ENCODE peak calls at places on chromosome 18, in seven cellular contexts. One of them, this sample, is unnamed.

GRCh38 chr18:36630917-36631316 is 197.9 kb downstream of the TPGS2 start:
- DNase-seq in IMR-90: no peak
- DNase-seq in trophoblast cell: no peak
- DNase-seq in mesendoderm: no peak
- DNase-seq in H1: no peak
- DNase-seq in neuronal stem cell: no peak
- DNase-seq in H9: no peak
- DNase-seq in this sample: no peak

GRCh38 chr18:46250084-46250811 is 146.1 kb downstream of the HAUS1 start:
- DNase-seq in neuronal stem cell: no peak
- DNase-seq in H9: no peak
- DNase-seq in mesendoderm: peak
- DNase-seq in IMR-90: peak
- DNase-seq in H1: no peak
- DNase-seq in trophoblast cell: peak
- DNase-seq in this sample: peak

GRCh38 chr18:45874501-45875184 is 49.2 kb downstream of the SIGLEC15 start:
- DNase-seq in IMR-90: peak
- DNase-seq in mesendoderm: no peak
- DNase-seq in trophoblast cell: peak
- DNase-seq in H9: no peak
- DNase-seq in H1: no peak
- DNase-seq in neuronal stem cell: no peak
- DNase-seq in this sample: no peak

GRCh38 chr18:70221156-70221910 is 15.8 kb upstream of the RTTN start:
- DNase-seq in H9: peak
- DNase-seq in neuronal stem cell: peak
- DNase-seq in H1: no peak
- DNase-seq in IMR-90: no peak
- DNase-seq in mesendoderm: peak
- DNase-seq in trophoblast cell: no peak
- DNase-seq in this sample: no peak

GRCh38 chr18:48887905-48888531 is 62.7 kb downstream of the SMAD7 start:
- DNase-seq in trophoblast cell: no peak
- DNase-seq in IMR-90: no peak
- DNase-seq in H9: peak
- DNase-seq in neuronal stem cell: no peak
- DNase-seq in H1: no peak
- DNase-seq in mesendoderm: no peak
- DNase-seq in this sample: no peak

GRCh38 chr18:8661754-8662573 is 43.4 kb upstream of the MTCL1 start:
- DNase-seq in neuronal stem cell: peak
- DNase-seq in H1: peak
- DNase-seq in trophoblast cell: no peak
- DNase-seq in H9: peak
- DNase-seq in IMR-90: peak
- DNase-seq in mesendoderm: peak
- DNase-seq in this sample: peak

GRCh38 chr18:26574958-26575864 is 26.9 kb upstream of the KCTD1 start:
- DNase-seq in H9: peak
- DNase-seq in trophoblast cell: peak
- DNase-seq in mesendoderm: peak
- DNase-seq in neuronal stem cell: peak
- DNase-seq in H1: peak
- DNase-seq in IMR-90: peak
- DNase-seq in this sample: peak

GRCh38 chr18:4068552-4069158 is 386.5 kb downstream of the DLGAP1 start:
- DNase-seq in IMR-90: peak
- DNase-seq in H9: peak
- DNase-seq in trophoblast cell: peak
- DNase-seq in H1: no peak
- DNase-seq in mesendoderm: peak
- DNase-seq in neuronal stem cell: peak
- DNase-seq in this sample: peak

GRCh38 chr18:13726972-13727331 is 479 bp downstream of the RNMT start:
- DNase-seq in mesendoderm: peak
- DNase-seq in IMR-90: peak
- DNase-seq in H1: no peak
- DNase-seq in neuronal stem cell: no peak
- DNase-seq in H9: peak
- DNase-seq in trophoblast cell: peak
- DNase-seq in this sample: peak

GRCh38 chr18:49114556-49114955 is 163.8 kb upstream of the SMAD7 start:
- DNase-seq in trophoblast cell: no peak
- DNase-seq in IMR-90: no peak
- DNase-seq in H9: no peak
- DNase-seq in neuronal stem cell: no peak
- DNase-seq in H1: no peak
- DNase-seq in mesendoderm: no peak
- DNase-seq in this sample: no peak

GRCh38 chr18:79442508-79443221 is 46.9 kb downstream of the NFATC1 start:
- DNase-seq in mesendoderm: no peak
- DNase-seq in H9: no peak
- DNase-seq in IMR-90: no peak
- DNase-seq in trophoblast cell: no peak
- DNase-seq in H1: no peak
- DNase-seq in neuronal stem cell: no peak
- DNase-seq in this sample: peak

GRCh38 chr18:46332956-46333355 is 228.8 kb downstream of the HAUS1 start:
- DNase-seq in trophoblast cell: peak
- DNase-seq in IMR-90: no peak
- DNase-seq in H9: no peak
- DNase-seq in mesendoderm: peak
- DNase-seq in H1: no peak
- DNase-seq in neuronal stem cell: no peak
- DNase-seq in this sample: no peak

GRCh38 chr18:79200546-79201268 is 131.5 kb downstream of the ATP9B start:
- DNase-seq in trophoblast cell: peak
- DNase-seq in mesendoderm: peak
- DNase-seq in H9: peak
- DNase-seq in H1: peak
- DNase-seq in neuronal stem cell: peak
- DNase-seq in IMR-90: peak
- DNase-seq in this sample: peak

GRCh38 chr18:35247412-35248249 is 6.8 kb downstream of the ZNF397 start:
- DNase-seq in trophoblast cell: peak
- DNase-seq in neuronal stem cell: no peak
- DNase-seq in mesendoderm: no peak
- DNase-seq in H1: no peak
- DNase-seq in IMR-90: no peak
- DNase-seq in H9: no peak
- DNase-seq in this sample: no peak

GRCh38 chr18:394997-395383 is 105.5 kb downstream of the COLEC12 start:
- DNase-seq in IMR-90: peak
- DNase-seq in H1: no peak
- DNase-seq in neuronal stem cell: no peak
- DNase-seq in trophoblast cell: peak
- DNase-seq in H9: no peak
- DNase-seq in mesendoderm: peak
- DNase-seq in this sample: peak

GRCh38 chr18:58547864-58548263 is 81.0 kb downstream of the ALPK2 start:
- DNase-seq in H1: no peak
- DNase-seq in neuronal stem cell: no peak
- DNase-seq in mesendoderm: no peak
- DNase-seq in trophoblast cell: no peak
- DNase-seq in IMR-90: no peak
- DNase-seq in H9: no peak
- DNase-seq in this sample: no peak

GRCh38 chr18:56933472-56933871 is 213.4 kb upstream of the BOD1L2 start:
- DNase-seq in trophoblast cell: no peak
- DNase-seq in mesendoderm: no peak
- DNase-seq in IMR-90: no peak
- DNase-seq in H9: no peak
- DNase-seq in H1: no peak
- DNase-seq in neuronal stem cell: no peak
- DNase-seq in this sample: no peak

GRCh38 chr18:68734311-68734710 is 19.4 kb upstream of the TMX3 start:
- DNase-seq in neuronal stem cell: no peak
- DNase-seq in H9: no peak
- DNase-seq in IMR-90: peak
- DNase-seq in mesendoderm: no peak
- DNase-seq in H1: no peak
- DNase-seq in trophoblast cell: peak
- DNase-seq in this sample: no peak

GRCh38 chr18:54883816-54884604 is 55.7 kb downstream of the RAB27B start:
- DNase-seq in IMR-90: peak
- DNase-seq in neuronal stem cell: no peak
- DNase-seq in trophoblast cell: peak
- DNase-seq in mesendoderm: no peak
- DNase-seq in H9: no peak
- DNase-seq in H1: no peak
- DNase-seq in this sample: no peak

GRCh38 chr18:79680891-79681339 is 1.3 kb downstream of the CTDP1 start:
- DNase-seq in IMR-90: no peak
- DNase-seq in H9: no peak
- DNase-seq in trophoblast cell: no peak
- DNase-seq in H1: no peak
- DNase-seq in neuronal stem cell: no peak
- DNase-seq in mesendoderm: no peak
- DNase-seq in this sample: no peak

GRCh38 chr18:7221424-7222155 is 9.3 kb upstream of the LRRC30 start:
- DNase-seq in H1: peak
- DNase-seq in trophoblast cell: peak
- DNase-seq in mesendoderm: peak
- DNase-seq in neuronal stem cell: peak
- DNase-seq in H9: peak
- DNase-seq in IMR-90: peak
- DNase-seq in this sample: peak

GRCh38 chr18:68387246-68387645 is 327.7 kb downstream of the TMX3 start:
- DNase-seq in H9: no peak
- DNase-seq in trophoblast cell: peak
- DNase-seq in H1: no peak
- DNase-seq in mesendoderm: no peak
- DNase-seq in IMR-90: peak
- DNase-seq in neuronal stem cell: no peak
- DNase-seq in this sample: no peak

DNA sequence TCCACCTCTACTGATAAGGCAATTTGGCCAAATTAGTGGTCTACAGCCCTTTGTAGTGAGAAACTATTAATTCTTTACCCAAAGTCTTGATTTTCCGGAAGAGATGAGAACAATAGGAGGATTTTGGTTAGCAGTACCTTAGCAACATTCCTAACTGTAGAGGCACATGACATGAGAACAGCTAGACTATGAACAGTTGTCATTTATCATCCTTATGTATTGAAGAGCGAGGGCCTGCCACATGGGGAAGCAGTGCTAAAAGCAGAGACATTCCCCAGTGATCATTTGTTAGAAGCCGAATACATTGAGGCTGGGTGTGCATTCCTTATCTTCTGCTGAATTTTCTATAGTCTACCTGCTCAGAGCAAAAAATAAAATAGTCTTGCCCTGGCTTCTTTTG is 65.2 kb downstream of the RBBP8 start:
- DNase-seq in H9: no peak
- DNase-seq in neuronal stem cell: no peak
- DNase-seq in H1: no peak
- DNase-seq in trophoblast cell: no peak
- DNase-seq in mesendoderm: peak
- DNase-seq in IMR-90: no peak
- DNase-seq in this sample: no peak
- H3K4ac ChIP-seq in H9: no peak
- H3K4ac ChIP-seq in neuronal stem cell: no peak
- H3K4ac ChIP-seq in H1: no peak
- H3K4ac ChIP-seq in trophoblast cell: no peak
- H3K4ac ChIP-seq in mesendoderm: no peak
- H3K4ac ChIP-seq in IMR-90: no peak
- H3K4ac ChIP-seq in this sample: no peak

GRCh38 chr18:10892801-10893595 is 256.4 kb downstream of the PIEZO2 start:
- DNase-seq in mesendoderm: no peak
- DNase-seq in H9: no peak
- DNase-seq in trophoblast cell: no peak
- DNase-seq in neuronal stem cell: no peak
- DNase-seq in IMR-90: peak
- DNase-seq in H1: no peak
- DNase-seq in this sample: peak

GRCh38 chr18:10898417-10898974 is 250.9 kb downstream of the PIEZO2 start:
- DNase-seq in H9: no peak
- DNase-seq in neuronal stem cell: no peak
- DNase-seq in trophoblast cell: no peak
- DNase-seq in H1: no peak
- DNase-seq in mesendoderm: no peak
- DNase-seq in IMR-90: no peak
- DNase-seq in this sample: no peak

GRCh38 chr18:10895976-10896375 is 253.4 kb downstream of the PIEZO2 start:
- DNase-seq in neuronal stem cell: no peak
- DNase-seq in H1: no peak
- DNase-seq in mesendoderm: no peak
- DNase-seq in H9: no peak
- DNase-seq in IMR-90: peak
- DNase-seq in trophoblast cell: no peak
- DNase-seq in this sample: no peak

DNA sequence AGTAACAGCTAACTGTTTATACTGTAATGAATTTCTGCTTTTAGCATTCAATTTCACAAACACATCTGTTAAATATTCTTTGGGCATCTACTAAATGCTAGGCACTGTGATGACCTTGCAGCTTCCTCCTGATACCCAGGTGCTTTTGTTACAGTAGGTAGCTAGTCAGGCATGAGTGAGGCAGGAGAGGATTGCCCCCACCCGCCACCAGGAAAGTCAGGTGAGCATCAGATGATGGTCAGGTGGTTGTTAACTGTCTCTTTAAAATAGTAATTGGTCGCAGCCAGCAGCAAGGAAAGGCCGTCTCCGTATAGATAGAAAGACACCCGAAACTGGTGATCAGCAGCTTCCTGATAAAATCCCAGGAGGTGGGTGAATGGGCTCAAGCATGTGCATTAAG is 255.6 kb downstream of the PIEZO2 start:
- DNase-seq in IMR-90: no peak
- DNase-seq in neuronal stem cell: no peak
- DNase-seq in H9: no peak
- DNase-seq in H1: no peak
- DNase-seq in trophoblast cell: no peak
- DNase-seq in mesendoderm: no peak
- DNase-seq in this sample: no peak
- H2BK120ac ChIP-seq in IMR-90: no peak
- H2BK120ac ChIP-seq in neuronal stem cell: no peak
- H2BK120ac ChIP-seq in H9: no peak
- H2BK120ac ChIP-seq in H1: no peak
- H2BK120ac ChIP-seq in trophoblast cell: no peak
- H2BK120ac ChIP-seq in mesendoderm: no peak
- H2BK120ac ChIP-seq in this sample: no peak

DNA sequence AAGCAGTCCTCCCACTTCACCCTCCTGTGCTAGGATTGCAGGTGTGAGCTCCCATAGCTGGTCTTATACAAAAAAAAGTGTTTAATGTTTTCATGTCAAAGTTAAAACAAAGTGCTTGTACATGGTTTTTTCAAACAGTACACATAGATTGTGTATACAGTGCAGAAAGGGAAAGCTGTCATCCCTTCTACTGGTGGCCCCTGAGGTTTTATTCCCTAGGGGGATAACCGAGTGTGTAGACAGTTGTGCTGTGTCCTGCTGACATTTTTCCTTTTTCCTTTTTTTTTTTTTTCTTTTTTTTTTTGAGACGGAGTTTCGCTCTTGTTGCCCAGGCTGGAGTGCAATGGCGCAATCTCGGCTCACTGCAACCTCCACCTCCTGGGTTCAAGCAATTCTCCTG is 10.8 kb downstream of the TUBB6 start:
- DNase-seq in mesendoderm: no peak
- DNase-seq in trophoblast cell: no peak
- DNase-seq in neuronal stem cell: no peak
- DNase-seq in IMR-90: no peak
- DNase-seq in H9: no peak
- DNase-seq in H1: no peak
- DNase-seq in this sample: no peak
- H3K27ac ChIP-seq in mesendoderm: no peak
- H3K27ac ChIP-seq in trophoblast cell: no peak
- H3K27ac ChIP-seq in neuronal stem cell: no peak
- H3K27ac ChIP-seq in IMR-90: no peak
- H3K27ac ChIP-seq in H9: no peak
- H3K27ac ChIP-seq in H1: no peak
- H3K27ac ChIP-seq in this sample: no peak

GRCh38 chr18:76604642-76605240 is 109.7 kb upstream of the ZNF516 start:
- DNase-seq in H9: no peak
- DNase-seq in H1: no peak
- DNase-seq in neuronal stem cell: no peak
- DNase-seq in trophoblast cell: no peak
- DNase-seq in mesendoderm: no peak
- DNase-seq in IMR-90: peak
- DNase-seq in this sample: no peak
- H3K4ac ChIP-seq in H9: no peak
- H3K4ac ChIP-seq in H1: no peak
- H3K4ac ChIP-seq in neuronal stem cell: no peak
- H3K4ac ChIP-seq in trophoblast cell: no peak
- H3K4ac ChIP-seq in mesendoderm: no peak
- H3K4ac ChIP-seq in IMR-90: no peak
- H3K4ac ChIP-seq in this sample: no peak